ENCODE peak calls at places on chromosomes 11 and 22, in four cellular contexts. Z is adrenal gland, F is right cardiac atrium, R is GM12878. O is an unnamed sample.

GRCh38 chr11:70662691-70663098 is 264.4 kb downstream of the CTTN start:
- DNase-seq in R (no peak), Z (no peak), F (no peak), O (no peak)

GRCh38 chr22:33035276-33035863 is 22.8 kb downstream of the SYN3 start:
- DNase-seq in F (no peak), R (no peak), Z (no peak), O (no peak)

GRCh38 chr11:441418-442274 is at the start of gene ANO9:
- DNase-seq in Z (no peak), F (peak; percentile 15), R (no peak), O (peak; percentile 54)

GRCh38 chr22:43953988-43954771 is 1.1 kb upstream of the SAMM50 start:
- DNase-seq in F (no peak), R (no peak), Z (no peak), O (no peak)

GRCh38 chr11:6397636-6398035 is 7.4 kb downstream of the SMPD1 start:
- DNase-seq in R (no peak), F (no peak), Z (peak; percentile 55), O (no peak)

GRCh38 chr11:111977141-111978027 is 40.2 kb downstream of the DIXDC1 start:
- DNase-seq in Z (peak; percentile 81), R (no peak), F (peak; percentile 79), O (peak; percentile 83)

GRCh38 chr11:77154381-77155081 is 26.5 kb downstream of the MYO7A start:
- DNase-seq in R (no peak), Z (peak; percentile 73), F (peak; percentile 40), O (peak; percentile 80)

GRCh38 chr22:44648085-44648820 is 53.8 kb upstream of the PRR5 start:
- DNase-seq in F (peak; percentile 43), Z (no peak), R (no peak), O (no peak)

GRCh38 chr11:61111786-61112517 is 9.7 kb downstream of the CD5 start:
- DNase-seq in R (no peak), F (no peak), Z (no peak), O (peak; percentile 14)

GRCh38 chr22:50286275-50286674 is 16.1 kb upstream of the MAPK11 start:
- DNase-seq in Z (no peak), F (no peak), R (no peak), O (no peak)

GRCh38 chr22:49056301-49056700 is 771.4 kb downstream of the BRD1 start:
- DNase-seq in F (no peak), R (no peak), Z (no peak), O (no peak)

GRCh38 chr11:121559812-121560211 is 107.0 kb upstream of the SORL1-AS1 start:
- DNase-seq in Z (no peak), R (no peak), F (no peak), O (no peak)

GRCh38 chr11:69014084-69014935 is 1.3 kb upstream of the MRGPRF start:
- DNase-seq in R (no peak), F (peak; percentile 79), Z (no peak), O (no peak)

GRCh38 chr22:32465661-32466060 is 1.4 kb upstream of the BPIFC start:
- DNase-seq in R (no peak), F (no peak), Z (no peak), O (no peak)

GRCh38 chr11:11400635-11401232 is 47.7 kb upstream of the CSNK2A3 start:
- DNase-seq in R (no peak), Z (no peak), F (no peak), O (no peak)

GRCh38 chr22:32122899-32123298 is 36.2 kb downstream of the C22orf42 start:
- DNase-seq in Z (no peak), R (no peak), F (no peak), O (no peak)

GRCh38 chr11:110219011-110219785 is 77.2 kb downstream of the RDX start:
- DNase-seq in Z (no peak), R (no peak), F (no peak), O (no peak)

GRCh38 chr11:40722179-40722795 is 737.2 kb downstream of the LRRC4C start:
- DNase-seq in Z (peak; percentile 23), F (no peak), R (no peak), O (no peak)

GRCh38 chr11:97009613-97010012 is 619.8 kb downstream of the JRKL start:
- DNase-seq in F (no peak), R (no peak), Z (no peak), O (no peak)

GRCh38 chr22:45678961-45679912 is 7.6 kb downstream of the ATXN10 start:
- DNase-seq in Z (no peak), F (no peak), R (peak; percentile 51), O (no peak)

GRCh38 chr11:1970956-1971355 is 23.8 kb downstream of the MRPL23 start:
- DNase-seq in R (no peak), F (peak; percentile 1), Z (no peak), O (peak; percentile 29)

GRCh38 chr11:44621784-44622183 is 56.3 kb downstream of the CD82 start:
- DNase-seq in F (no peak), Z (peak; percentile 17), R (no peak), O (peak; percentile 40)

GRCh38 chr11:8093931-8094575 is 13.0 kb downstream of the TUB start:
- DNase-seq in F (no peak), R (no peak), Z (no peak), O (peak; percentile 31)

GRCh38 chr11:79514269-79514668 is 73.4 kb upstream of the TENM4 start:
- DNase-seq in R (no peak), F (no peak), Z (no peak), O (no peak)

GRCh38 chr22:37639070-37639760 is at the start of gene SH3BP1:
- DNase-seq in Z (no peak), R (no peak), F (peak; percentile 58), O (no peak)

GRCh38 chr22:46812034-46812605 is 49.7 kb downstream of the TBC1D22A start:
- DNase-seq in R (no peak), F (no peak), Z (no peak), O (no peak)

GRCh38 chr11:8913961-8914660 is 3.1 kb downstream of the AKIP1 start:
- DNase-seq in Z (peak; percentile 45), F (no peak), R (no peak), O (no peak)

GRCh38 chr11:106012744-106013143 is 9.3 kb downstream of the MSANTD4 start:
- DNase-seq in R (no peak), F (no peak), Z (no peak), O (no peak)

GRCh38 chr11:61690706-61691377 is 10.7 kb downstream of the DAGLA start:
- DNase-seq in R (no peak), F (no peak), Z (no peak), O (no peak)

GRCh38 chr11:58788355-58789023 is 56.0 kb downstream of the GLYATL2 start:
- DNase-seq in F (no peak), R (peak; percentile 7), Z (peak; percentile 65), O (peak; percentile 72)

GRCh38 chr22:49561976-49562375 is 265.7 kb downstream of the BRD1 start:
- DNase-seq in R (no peak), F (no peak), Z (no peak), O (peak; percentile 6)

GRCh38 chr22:39469681-39470461 is 13.1 kb downstream of the MGAT3 start:
- DNase-seq in F (no peak), Z (no peak), R (no peak), O (no peak)

GRCh38 chr22:39470462-39471335 is 13.9 kb downstream of the MGAT3 start:
- DNase-seq in Z (no peak), F (no peak), R (no peak), O (no peak)

GRCh38 chr22:39468487-39469325 is 11.9 kb downstream of the MGAT3 start:
- DNase-seq in R (no peak), Z (no peak), F (no peak), O (no peak)

GRCh38 chr22:39467390-39467901 is 10.6 kb downstream of the MGAT3 start:
- DNase-seq in F (no peak), Z (no peak), R (no peak), O (no peak)

GRCh38 chr22:39469326-39469680 is 12.5 kb downstream of the MGAT3 start:
- DNase-seq in Z (no peak), F (no peak), R (no peak), O (no peak)
- H3K4me1 ChIP-seq in Z (peaks cover 21% of the 10 kb centered on the region), F (peaks cover 19% of the 10 kb centered on the region), R (peaks cover 64% of the 10 kb centered on the region), O (no peaks in the 10 kb centered on the region)

DNA sequence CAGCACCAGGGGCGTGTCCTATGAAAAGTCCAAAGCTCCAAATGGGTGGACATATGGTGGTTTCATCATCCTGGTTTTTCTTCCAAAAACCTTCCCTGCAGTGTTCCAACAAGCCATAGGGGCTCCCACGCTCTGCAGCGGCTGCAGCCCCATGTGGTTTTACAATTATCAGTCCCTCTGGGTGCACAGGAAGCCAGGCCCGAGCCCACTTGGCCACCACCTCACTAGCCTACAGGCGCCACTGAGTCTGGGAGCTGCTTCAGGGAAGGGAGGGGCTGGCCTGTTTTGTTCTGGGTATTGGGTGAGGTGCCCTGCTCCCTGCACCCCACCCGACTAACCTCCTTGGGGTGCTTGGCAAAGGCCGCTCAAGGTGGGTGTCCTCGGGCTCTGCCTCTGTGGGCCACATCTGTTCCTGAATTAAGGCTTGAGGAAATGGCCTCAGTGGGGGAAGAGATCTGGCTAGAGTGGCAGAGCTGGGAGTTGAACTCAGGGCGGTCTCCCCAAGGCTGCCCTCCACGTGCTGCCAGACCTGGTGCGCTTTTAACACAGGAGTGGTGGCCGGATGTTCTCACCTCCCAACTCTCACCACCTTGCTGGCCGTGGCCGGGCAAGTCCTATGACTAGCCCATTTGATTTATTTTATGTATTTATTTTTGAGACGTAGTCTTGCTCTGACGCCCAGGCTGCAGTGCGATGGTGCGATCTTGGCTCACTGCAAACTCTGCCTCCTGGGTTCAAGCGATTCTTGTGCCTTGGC is 5.3 kb upstream of the CDC42BPG start:
- DNase-seq in F (peak; percentile 63), Z (no peak), R (no peak), O (no peak)
- H3K4me1 ChIP-seq in F (peaks cover 16% of the 10 kb centered on the region), Z (peaks cover 13% of the 10 kb centered on the region), R (peaks cover 77% of the 10 kb centered on the region), O (peaks cover 19% of the 10 kb centered on the region)

GRCh38 chr11:116925050-116925449 is 87.6 kb upstream of the APOA1 start:
- DNase-seq in Z (no peak), R (no peak), F (no peak), O (no peak)
- H3K4me1 ChIP-seq in Z (peaks cover 15% of the 10 kb centered on the region), R (peaks cover 53% of the 10 kb centered on the region), F (no peaks in the 10 kb centered on the region), O (peaks cover 10% of the 10 kb centered on the region)

GRCh38 chr22:23175817-23176644 is 4.3 kb upstream of the BCR start:
- DNase-seq in Z (no peak), R (no peak), F (no peak), O (no peak)

GRCh38 chr22:23178512-23179254 is 1.6 kb upstream of the BCR start:
- DNase-seq in Z (peak; percentile 81), R (no peak), F (peak; percentile 73), O (peak; percentile 75)

GRCh38 chr22:23179381-23180294 is 671 bp upstream of the BCR start:
- DNase-seq in R (no peak), F (peak; percentile 51), Z (peak; percentile 52), O (peak; percentile 68)

GRCh38 chr22:23177197-23177596 is 3.1 kb upstream of the BCR start:
- DNase-seq in R (no peak), F (no peak), Z (no peak), O (no peak)

DNA sequence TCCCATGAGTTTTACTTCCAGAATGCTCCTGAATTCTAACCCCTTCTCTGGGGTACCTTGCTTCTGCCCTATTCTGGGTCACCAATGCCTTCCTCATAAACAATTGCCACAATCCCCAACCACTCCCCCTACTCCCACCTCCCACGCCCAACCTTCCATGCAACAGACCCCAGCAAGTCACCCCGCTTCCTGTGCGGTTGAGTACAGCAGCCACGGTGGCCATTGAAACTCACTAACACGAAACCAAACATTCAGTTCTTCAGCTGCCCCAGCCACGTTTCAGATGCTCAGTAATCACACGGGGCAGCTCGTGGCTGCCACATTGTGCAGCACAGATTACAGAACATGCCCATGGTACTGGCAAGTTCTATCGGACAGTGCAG is 3.7 kb upstream of the BCR start:
- DNase-seq in R (no peak), Z (no peak), F (no peak), O (no peak)
- H3K4me1 ChIP-seq in R (peaks cover 45% of the 10 kb centered on the region), Z (peaks cover 22% of the 10 kb centered on the region), F (peaks cover 8% of the 10 kb centered on the region), O (peaks cover 21% of the 10 kb centered on the region)

GRCh38 chr11:75333022-75333806 is 18.2 kb downstream of the ARRB1 start:
- DNase-seq in F (no peak), R (no peak), Z (no peak), O (no peak)
- H3K4me1 ChIP-seq in F (peaks cover 8% of the 10 kb centered on the region), R (peaks cover 13% of the 10 kb centered on the region), Z (peaks cover 46% of the 10 kb centered on the region), O (peaks cover 23% of the 10 kb centered on the region)

O was measured in right lobe of liver.